ENCODE peak calls at places on chromosome 17, in six cellular contexts. One of them, this sample, is unnamed.

GRCh38 chr17:81193051-81193410 is 27.0 kb upstream of the AATK start:
- DNase-seq in PC-3: no peak
- DNase-seq in fibroblast of lung: no peak
- DNase-seq in gastrocnemius medialis: no peak
- DNase-seq in body of pancreas: no peak
- DNase-seq in transverse colon: no peak
- DNase-seq in this sample: no peak

GRCh38 chr17:12982224-12982623 is 35.6 kb downstream of the ELAC2 start:
- DNase-seq in body of pancreas: no peak
- DNase-seq in fibroblast of lung: no peak
- DNase-seq in gastrocnemius medialis: no peak
- DNase-seq in PC-3: no peak
- DNase-seq in transverse colon: no peak
- DNase-seq in this sample: no peak

GRCh38 chr17:39934324-39934723 is 6.8 kb downstream of the LRRC3C start:
- DNase-seq in PC-3: no peak
- DNase-seq in body of pancreas: no peak
- DNase-seq in transverse colon: no peak
- DNase-seq in gastrocnemius medialis: no peak
- DNase-seq in fibroblast of lung: no peak
- DNase-seq in this sample: no peak

GRCh38 chr17:21379080-21379711 is 3.0 kb downstream of the KCNJ12 start:
- DNase-seq in transverse colon: peak; percentile 84
- DNase-seq in fibroblast of lung: no peak
- DNase-seq in body of pancreas: peak; percentile 70
- DNase-seq in PC-3: no peak
- DNase-seq in gastrocnemius medialis: peak; percentile 95
- DNase-seq in this sample: no peak

GRCh38 chr17:72587773-72588511 is 467.1 kb downstream of the SOX9 start:
- DNase-seq in body of pancreas: peak; percentile 45
- DNase-seq in PC-3: peak; percentile 78
- DNase-seq in fibroblast of lung: peak; percentile 68
- DNase-seq in transverse colon: peak; percentile 49
- DNase-seq in gastrocnemius medialis: no peak
- DNase-seq in this sample: no peak

GRCh38 chr17:70661342-70662222 is 492.2 kb downstream of the KCNJ2 start:
- DNase-seq in fibroblast of lung: peak; percentile 63
- DNase-seq in PC-3: peak; percentile 68
- DNase-seq in transverse colon: peak; percentile 35
- DNase-seq in gastrocnemius medialis: no peak
- DNase-seq in body of pancreas: peak; percentile 32
- DNase-seq in this sample: no peak

GRCh38 chr17:81532490-81533287 is 4.5 kb downstream of the FSCN2 start:
- DNase-seq in body of pancreas: no peak
- DNase-seq in fibroblast of lung: no peak
- DNase-seq in gastrocnemius medialis: no peak
- DNase-seq in PC-3: no peak
- DNase-seq in transverse colon: no peak
- DNase-seq in this sample: no peak

GRCh38 chr17:42997390-42997983 is 732 bp upstream of the RPL27 start:
- DNase-seq in gastrocnemius medialis: no peak
- DNase-seq in PC-3: peak; percentile 9
- DNase-seq in transverse colon: no peak
- DNase-seq in fibroblast of lung: no peak
- DNase-seq in body of pancreas: no peak
- DNase-seq in this sample: no peak

GRCh38 chr17:40419559-40420331 is 2.0 kb upstream of the TOP2A start:
- DNase-seq in fibroblast of lung: no peak
- DNase-seq in PC-3: no peak
- DNase-seq in transverse colon: no peak
- DNase-seq in gastrocnemius medialis: no peak
- DNase-seq in body of pancreas: no peak
- DNase-seq in this sample: no peak

GRCh38 chr17:2975469-2975958 is 87.9 kb downstream of the OR1D5 start:
- DNase-seq in gastrocnemius medialis: no peak
- DNase-seq in transverse colon: peak; percentile 40
- DNase-seq in PC-3: peak; percentile 74
- DNase-seq in body of pancreas: peak; percentile 42
- DNase-seq in fibroblast of lung: peak; percentile 21
- DNase-seq in this sample: no peak

GRCh38 chr17:41098476-41098875 is 534 bp upstream of the KRTAP4-8 start:
- DNase-seq in fibroblast of lung: peak; percentile 53
- DNase-seq in PC-3: peak; percentile 57
- DNase-seq in gastrocnemius medialis: no peak
- DNase-seq in body of pancreas: no peak
- DNase-seq in transverse colon: no peak
- DNase-seq in this sample: no peak

GRCh38 chr17:1009411-1010085 is 12.6 kb downstream of the TIMM22 start:
- DNase-seq in body of pancreas: no peak
- DNase-seq in PC-3: no peak
- DNase-seq in fibroblast of lung: no peak
- DNase-seq in gastrocnemius medialis: no peak
- DNase-seq in transverse colon: no peak
- DNase-seq in this sample: no peak

GRCh38 chr17:82520041-82520910 is 744 bp downstream of the FOXK2 start:
- DNase-seq in fibroblast of lung: peak; percentile 28
- DNase-seq in gastrocnemius medialis: no peak
- DNase-seq in transverse colon: no peak
- DNase-seq in body of pancreas: peak; percentile 25
- DNase-seq in PC-3: peak; percentile 10
- DNase-seq in this sample: no peak

GRCh38 chr17:39064374-39064773 is 87.1 kb downstream of the PLXDC1 start:
- DNase-seq in transverse colon: no peak
- DNase-seq in PC-3: peak; percentile 15
- DNase-seq in body of pancreas: no peak
- DNase-seq in fibroblast of lung: peak; percentile 93
- DNase-seq in gastrocnemius medialis: no peak
- DNase-seq in this sample: peak; percentile 60

GRCh38 chr17:50035930-50036329 is 20.0 kb upstream of the ITGA3 start:
- DNase-seq in transverse colon: no peak
- DNase-seq in body of pancreas: no peak
- DNase-seq in fibroblast of lung: no peak
- DNase-seq in PC-3: no peak
- DNase-seq in gastrocnemius medialis: no peak
- DNase-seq in this sample: no peak

GRCh38 chr17:30920282-30920681 is 1.5 kb upstream of the ADAP2 start:
- DNase-seq in transverse colon: no peak
- DNase-seq in fibroblast of lung: peak; percentile 10
- DNase-seq in body of pancreas: no peak
- DNase-seq in gastrocnemius medialis: no peak
- DNase-seq in PC-3: no peak
- DNase-seq in this sample: peak; percentile 3

GRCh38 chr17:46958192-46958591 is 20.9 kb downstream of the RPRML start:
- DNase-seq in PC-3: no peak
- DNase-seq in fibroblast of lung: no peak
- DNase-seq in gastrocnemius medialis: no peak
- DNase-seq in transverse colon: no peak
- DNase-seq in body of pancreas: no peak
- DNase-seq in this sample: no peak

GRCh38 chr17:228223-228615 is 46.8 kb upstream of the DOC2B start:
- DNase-seq in gastrocnemius medialis: no peak
- DNase-seq in transverse colon: no peak
- DNase-seq in body of pancreas: peak; percentile 6
- DNase-seq in PC-3: no peak
- DNase-seq in fibroblast of lung: no peak
- DNase-seq in this sample: no peak

GRCh38 chr17:42767512-42767911 is 5.7 kb upstream of the VPS25 start:
- DNase-seq in PC-3: no peak
- DNase-seq in gastrocnemius medialis: no peak
- DNase-seq in transverse colon: no peak
- DNase-seq in body of pancreas: no peak
- DNase-seq in fibroblast of lung: no peak
- DNase-seq in this sample: no peak

GRCh38 chr17:40791116-40791515 is 8.6 kb downstream of the KRT28 start:
- DNase-seq in fibroblast of lung: no peak
- DNase-seq in PC-3: no peak
- DNase-seq in body of pancreas: no peak
- DNase-seq in transverse colon: no peak
- DNase-seq in gastrocnemius medialis: no peak
- DNase-seq in this sample: no peak

GRCh38 chr17:40846515-40847155 is 20.4 kb downstream of the KRT12 start:
- DNase-seq in transverse colon: no peak
- DNase-seq in fibroblast of lung: peak; percentile 4
- DNase-seq in body of pancreas: no peak
- DNase-seq in gastrocnemius medialis: no peak
- DNase-seq in PC-3: peak; percentile 61
- DNase-seq in this sample: no peak

GRCh38 chr17:7747586-7747985 is 30.0 kb downstream of the DNAH2 start:
- DNase-seq in body of pancreas: no peak
- DNase-seq in transverse colon: no peak
- DNase-seq in fibroblast of lung: peak; percentile 73
- DNase-seq in gastrocnemius medialis: no peak
- DNase-seq in PC-3: peak; percentile 23
- DNase-seq in this sample: peak; percentile 23

GRCh38 chr17:19492140-19492539 is 41.5 kb upstream of the SLC47A1 start:
- DNase-seq in body of pancreas: no peak
- DNase-seq in transverse colon: no peak
- DNase-seq in PC-3: no peak
- DNase-seq in fibroblast of lung: no peak
- DNase-seq in gastrocnemius medialis: no peak
- DNase-seq in this sample: no peak

GRCh38 chr17:38743556-38744171 is 4.5 kb downstream of the PCGF2 start:
- DNase-seq in fibroblast of lung: no peak
- DNase-seq in gastrocnemius medialis: no peak
- DNase-seq in PC-3: no peak
- DNase-seq in body of pancreas: peak; percentile 71
- DNase-seq in transverse colon: no peak
- DNase-seq in this sample: no peak

GRCh38 chr17:36602924-36603384 is 1.6 kb downstream of the MRM1 start:
- DNase-seq in fibroblast of lung: peak; percentile 62
- DNase-seq in body of pancreas: peak; percentile 56
- DNase-seq in transverse colon: peak; percentile 68
- DNase-seq in gastrocnemius medialis: peak; percentile 49
- DNase-seq in PC-3: peak; percentile 72
- DNase-seq in this sample: peak; percentile 29

GRCh38 chr17:38322156-38322779 is 21.5 kb downstream of the GPR179 start:
- DNase-seq in fibroblast of lung: peak; percentile 34
- DNase-seq in transverse colon: peak; percentile 65
- DNase-seq in PC-3: peak; percentile 61
- DNase-seq in gastrocnemius medialis: peak; percentile 48
- DNase-seq in body of pancreas: peak; percentile 62
- DNase-seq in this sample: no peak

GRCh38 chr17:41334899-41335298 is 15.7 kb downstream of the KRT33A start:
- DNase-seq in gastrocnemius medialis: no peak
- DNase-seq in fibroblast of lung: no peak
- DNase-seq in transverse colon: no peak
- DNase-seq in PC-3: no peak
- DNase-seq in body of pancreas: no peak
- DNase-seq in this sample: no peak

GRCh38 chr17:81519284-81520020 is 6.9 kb upstream of the ACTG1 start:
- DNase-seq in fibroblast of lung: no peak
- DNase-seq in transverse colon: peak; percentile 87
- DNase-seq in body of pancreas: peak; percentile 89
- DNase-seq in PC-3: peak; percentile 90
- DNase-seq in gastrocnemius medialis: no peak
- DNase-seq in this sample: no peak

GRCh38 chr17:67526700-67527099 is 149.6 kb downstream of the PITPNC1 start:
- DNase-seq in transverse colon: no peak
- DNase-seq in PC-3: no peak
- DNase-seq in fibroblast of lung: no peak
- DNase-seq in body of pancreas: no peak
- DNase-seq in gastrocnemius medialis: no peak
- DNase-seq in this sample: no peak

GRCh38 chr17:61847659-61848058 is 15.7 kb downstream of the BRIP1 start:
- DNase-seq in PC-3: no peak
- DNase-seq in gastrocnemius medialis: no peak
- DNase-seq in body of pancreas: no peak
- DNase-seq in fibroblast of lung: no peak
- DNase-seq in transverse colon: no peak
- DNase-seq in this sample: no peak

GRCh38 chr17:1561420-1562177 is 993 bp downstream of the PITPNA start:
- DNase-seq in PC-3: peak; percentile 6
- DNase-seq in gastrocnemius medialis: no peak
- DNase-seq in body of pancreas: peak; percentile 39
- DNase-seq in fibroblast of lung: peak; percentile 20
- DNase-seq in transverse colon: no peak
- DNase-seq in this sample: no peak

GRCh38 chr17:81710514-81711308 is 1.4 kb upstream of the SLC25A10 start:
- DNase-seq in transverse colon: peak; percentile 53
- DNase-seq in gastrocnemius medialis: no peak
- DNase-seq in body of pancreas: peak; percentile 39
- DNase-seq in fibroblast of lung: no peak
- DNase-seq in PC-3: peak; percentile 30
- DNase-seq in this sample: no peak

GRCh38 chr17:41734139-41734948 is at the start of gene HAP1:
- DNase-seq in fibroblast of lung: peak; percentile 19
- DNase-seq in body of pancreas: peak; percentile 37
- DNase-seq in transverse colon: no peak
- DNase-seq in gastrocnemius medialis: no peak
- DNase-seq in PC-3: peak; percentile 50
- DNase-seq in this sample: no peak

DNA sequence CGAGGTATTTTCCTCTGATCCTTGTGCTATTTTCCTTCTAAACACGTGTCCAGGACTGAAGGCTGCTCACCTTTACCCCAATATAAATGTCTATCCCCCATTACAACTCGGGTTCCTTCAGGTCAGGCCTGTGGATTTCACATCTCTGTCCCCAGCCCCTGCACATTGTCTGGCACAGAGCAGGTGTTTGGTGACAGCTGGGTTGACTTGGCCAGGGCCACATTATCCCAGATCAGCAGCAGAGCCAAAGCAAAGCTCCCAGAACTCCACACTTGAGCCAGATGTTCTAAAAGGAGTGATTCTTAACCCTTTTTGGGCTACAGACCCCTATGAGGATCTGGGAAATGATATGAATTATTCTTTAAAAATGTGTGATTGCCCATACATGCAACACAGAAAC is 18.0 kb upstream of the SPATA32 start:
- DNase-seq in transverse colon: no peak
- DNase-seq in body of pancreas: no peak
- DNase-seq in fibroblast of lung: no peak
- DNase-seq in PC-3: no peak
- DNase-seq in gastrocnemius medialis: peak; percentile 67
- DNase-seq in this sample: no peak
- H3K27ac ChIP-seq in transverse colon: peak overlapping the region; percentile 83
- H3K27ac ChIP-seq in body of pancreas: no peak overlapping the region
- H3K27ac ChIP-seq in fibroblast of lung: no peak overlapping the region
- H3K27ac ChIP-seq in PC-3: no peak overlapping the region
- H3K27ac ChIP-seq in gastrocnemius medialis: peak overlapping the region; percentile 88
- H3K27ac ChIP-seq in this sample: no peak overlapping the region

GRCh38 chr17:55873017-55873758 is 122.3 kb downstream of the PCTP start:
- DNase-seq in transverse colon: no peak
- DNase-seq in fibroblast of lung: no peak
- DNase-seq in PC-3: no peak
- DNase-seq in body of pancreas: no peak
- DNase-seq in gastrocnemius medialis: no peak
- DNase-seq in this sample: no peak
- TF ChIP-seq CTCF in transverse colon: no peak
- TF ChIP-seq CTCF in fibroblast of lung: no peak
- TF ChIP-seq CTCF in PC-3: no peak
- TF ChIP-seq CTCF in body of pancreas: no peak
- TF ChIP-seq CTCF in gastrocnemius medialis: no peak
- TF ChIP-seq CTCF in this sample: no peak

GRCh38 chr17:80070375-80071115 is 30.8 kb upstream of the GAA start:
- DNase-seq in body of pancreas: no peak
- DNase-seq in transverse colon: no peak
- DNase-seq in fibroblast of lung: no peak
- DNase-seq in PC-3: no peak
- DNase-seq in gastrocnemius medialis: no peak
- DNase-seq in this sample: no peak
- H3K27ac ChIP-seq in body of pancreas: peak overlapping the region; percentile 93
- H3K27ac ChIP-seq in transverse colon: peak overlapping the region; percentile 67
- H3K27ac ChIP-seq in fibroblast of lung: peak overlapping the region; percentile 72
- H3K27ac ChIP-seq in PC-3: no peak overlapping the region
- H3K27ac ChIP-seq in gastrocnemius medialis: peak overlapping the region; percentile 81
- H3K27ac ChIP-seq in this sample: no peak overlapping the region

GRCh38 chr17:9645858-9646555 is 690 bp downstream of the USP43 start:
- DNase-seq in PC-3: peak; percentile 51
- DNase-seq in fibroblast of lung: peak; percentile 33
- DNase-seq in body of pancreas: peak; percentile 80
- DNase-seq in gastrocnemius medialis: no peak
- DNase-seq in transverse colon: peak; percentile 76
- DNase-seq in this sample: no peak
- TF ChIP-seq CTCF in PC-3: peak; percentile 42
- TF ChIP-seq CTCF in fibroblast of lung: no peak
- TF ChIP-seq CTCF in body of pancreas: no peak
- TF ChIP-seq CTCF in gastrocnemius medialis: no peak
- TF ChIP-seq CTCF in transverse colon: no peak
- TF ChIP-seq CTCF in this sample: no peak

This sample was measured in AG04450.